ENCODE peak calls at places on chromosomes 7 and 10, in four cellular contexts. R is HepG2, Y is body of pancreas, X is lower leg skin. I is an unnamed sample.
A peak's percentile ranks its signal among the peaks of the same experiment; 100 is the strongest.

GRCh38 chr10:26311383-26311940 is 94.9 kb downstream of the GAD2 start:
- DNase-seq in X (no peak), Y (no peak), R (no peak), I (no peak)

GRCh38 chr10:97500297-97500575 is 1.5 kb downstream of the UBTD1 start:
- DNase-seq in Y (no peak), R (no peak), X (no peak), I (no peak)

GRCh38 chr7:8418627-8419245 is 14.7 kb upstream of the NXPH1 start:
- DNase-seq in X (no peak), R (peak; percentile 52), Y (peak; percentile 73), I (no peak)

GRCh38 chr7:46139079-46139478 is 218.0 kb upstream of the IGFBP3 start:
- DNase-seq in R (no peak), X (no peak), Y (no peak), I (no peak)

GRCh38 chr7:70717553-70718248 is 414.2 kb upstream of the GALNT17 start:
- DNase-seq in X (no peak), Y (no peak), R (no peak), I (no peak)

GRCh38 chr10:44973323-44974081 is 5.1 kb downstream of the DEPP1 start:
- DNase-seq in Y (no peak), R (no peak), X (no peak), I (peak; percentile 22)

GRCh38 chr7:42137941-42138340 is 99.1 kb downstream of the GLI3 start:
- DNase-seq in X (no peak), Y (no peak), R (no peak), I (no peak)

GRCh38 chr10:11058965-11059364 is 41.3 kb downstream of the CELF2 start:
- DNase-seq in Y (no peak), R (no peak), X (no peak), I (no peak)

GRCh38 chr7:138000081-138000701 is 1.7 kb downstream of the CREB3L2 start:
- DNase-seq in Y (peak; percentile 69), X (no peak), R (peak; percentile 66), I (peak; percentile 74)

GRCh38 chr7:78225534-78225933 is 427.0 kb downstream of the PHTF2 start:
- DNase-seq in Y (no peak), X (no peak), R (no peak), I (no peak)

GRCh38 chr7:22442187-22442886 is 57.7 kb downstream of the STEAP1B start:
- DNase-seq in R (peak; percentile 93), X (no peak), Y (peak; percentile 40), I (no peak)

GRCh38 chr10:14327535-14327934 is 3.2 kb downstream of the FRMD4A start:
- DNase-seq in Y (no peak), R (no peak), X (no peak), I (no peak)

GRCh38 chr10:132837905-132838304 is 52.0 kb upstream of the NKX6-2 start:
- DNase-seq in R (no peak), Y (no peak), X (peak; percentile 79), I (no peak)

GRCh38 chr7:158603773-158604755 is 16.4 kb upstream of the PTPRN2 start:
- DNase-seq in Y (no peak), X (peak; percentile 50), R (no peak), I (no peak)

GRCh38 chr7:14552060-14552459 is 350.5 kb downstream of the DGKB start:
- DNase-seq in X (no peak), Y (no peak), R (no peak), I (no peak)
- H3K4me3 ChIP-seq in X (no peak overlapping the region), Y (no peak overlapping the region), R (no peak overlapping the region), I (no peak overlapping the region)

DNA sequence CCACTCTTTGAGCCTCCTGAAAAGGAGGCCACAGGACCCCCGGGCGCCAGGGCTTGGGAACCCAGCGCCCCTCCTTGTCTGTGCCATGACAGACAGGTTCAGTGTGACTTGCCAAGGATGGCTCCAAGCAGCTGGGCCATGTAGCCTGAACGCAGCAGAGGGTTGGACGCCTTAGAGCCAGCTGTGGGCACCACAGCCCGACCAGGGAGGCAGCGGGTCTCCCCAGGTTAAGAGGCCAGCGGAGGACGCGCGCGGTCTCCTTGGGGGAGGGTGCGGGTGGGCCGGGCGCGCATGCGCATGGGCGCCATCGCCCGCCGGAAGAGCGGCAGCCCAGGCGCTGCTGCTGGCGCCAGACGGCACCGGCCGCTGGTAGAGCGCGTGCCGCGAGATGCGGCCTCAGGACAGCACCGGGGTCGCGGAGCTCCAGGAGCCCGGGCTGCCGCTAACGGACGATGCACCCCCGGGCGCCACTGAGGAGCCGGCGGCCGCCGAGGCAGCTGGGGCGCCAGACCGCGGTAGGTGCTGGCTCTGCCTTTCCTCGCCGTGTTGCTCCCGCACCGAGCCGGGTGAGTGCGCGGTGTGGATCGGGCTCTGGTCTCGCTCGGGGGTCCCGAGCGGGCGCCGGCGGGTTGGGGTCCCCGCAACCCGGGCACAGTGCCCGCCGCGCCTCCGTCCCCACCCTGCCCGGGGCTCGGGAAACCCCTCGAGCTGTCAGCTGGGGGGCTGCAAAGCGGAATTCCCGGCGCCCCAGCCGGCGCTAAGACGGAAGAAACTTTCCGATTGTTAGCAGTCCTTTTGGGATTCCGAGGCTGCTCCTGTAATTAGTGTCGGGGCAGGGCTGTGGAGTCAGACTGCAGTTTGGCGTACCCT is at the start of gene SLC35G1:
- DNase-seq in X (peak; percentile 88), R (peak; percentile 25), Y (peak; percentile 70), I (peak; percentile 41)
- TF ChIP-seq POLR2A in X (no peak), R (peak; percentile 32), Y (peak; percentile 84), I (no peak)

GRCh38 chr10:69326692-69327091 is 48.4 kb downstream of the HK1 start:
- DNase-seq in Y (no peak), R (no peak), X (no peak), I (no peak)

GRCh38 chr10:69329721-69330178 is 51.5 kb downstream of the HK1 start:
- DNase-seq in R (no peak), X (no peak), Y (no peak), I (no peak)

GRCh38 chr10:69328346-69328687 is 50.0 kb downstream of the HK1 start:
- DNase-seq in R (no peak), X (no peak), Y (no peak), I (no peak)

GRCh38 chr10:69324583-69324982 is 46.3 kb downstream of the HK1 start:
- DNase-seq in R (no peak), Y (no peak), X (no peak), I (no peak)

DNA sequence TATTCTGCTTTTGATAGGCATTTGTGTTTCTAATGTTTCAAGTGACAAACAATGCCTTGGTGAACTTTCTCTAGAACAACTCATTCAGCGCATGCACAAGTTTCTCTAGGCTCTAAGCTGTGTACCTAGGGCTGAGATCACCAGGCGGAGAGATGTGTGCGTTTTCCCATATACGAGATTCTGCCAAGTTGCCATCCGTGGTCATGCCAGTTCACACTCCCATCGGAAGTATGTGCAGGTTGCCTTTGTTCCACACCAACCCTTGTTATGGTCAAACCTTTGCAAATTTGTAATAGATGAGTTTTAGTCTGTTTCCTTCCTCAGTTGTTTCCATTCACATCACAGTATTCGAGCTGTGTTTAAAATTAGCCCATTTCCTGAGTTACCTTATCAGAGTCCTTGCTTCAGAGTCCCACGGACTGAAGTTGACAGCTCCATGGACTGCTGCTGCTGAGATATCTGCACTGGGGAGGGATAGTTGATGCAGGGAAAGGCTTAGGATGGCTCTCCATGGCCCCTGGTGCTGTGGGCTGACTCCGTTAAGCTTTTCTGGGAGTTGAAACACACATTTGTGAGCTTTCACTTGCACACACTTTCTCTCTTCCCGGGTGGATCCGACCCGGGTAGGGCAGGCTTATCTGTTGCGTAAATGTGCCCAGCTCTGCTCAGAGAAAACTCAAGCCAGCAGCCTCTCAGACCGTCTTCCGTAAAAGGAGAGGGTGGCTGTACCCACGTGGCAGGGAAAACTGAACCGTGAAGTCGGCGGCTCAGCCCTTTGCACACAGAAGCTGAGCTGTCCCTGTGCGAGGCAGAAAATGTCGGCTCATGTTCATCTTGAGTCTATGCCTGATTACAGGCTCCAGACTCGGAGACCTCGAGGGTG is 49.4 kb downstream of the HK1 start:
- DNase-seq in Y (peak; percentile 71), R (no peak), X (peak; percentile 91), I (peak; percentile 48)
- H3K4me3 ChIP-seq in Y (no peak overlapping the region), R (no peak overlapping the region), X (no peak overlapping the region), I (no peak overlapping the region)

GRCh38 chr10:35336084-35336831 is at the start of gene CCNY:
- DNase-seq in R (peak; percentile 42), Y (peak; percentile 77), X (peak; percentile 95), I (peak; percentile 77)
- TF ChIP-seq POLR2A in R (peak; percentile 50), Y (peak; percentile 71), X (peak; percentile 2), I (peak; percentile 81)

GRCh38 chr7:52006674-52007073 is 690.1 kb upstream of the COBL start:
- DNase-seq in X (no peak), Y (no peak), R (peak; percentile 15), I (no peak)
- H3K4me3 ChIP-seq in X (no peak overlapping the region), Y (no peak overlapping the region), R (no peak overlapping the region), I (no peak overlapping the region)

I was measured in uterus.